ENCODE peak calls at places on chromosome 3, in nine cellular contexts. One of them, this sample, is unnamed.

GRCh38 chr3:54188176-54188791 is 65.9 kb downstream of the CACNA2D3 start:
- DNase-seq in MCF 10A: peak; percentile 82
- DNase-seq in OCI-LY7: peak; percentile 57
- DNase-seq in A549: peak; percentile 22
- DNase-seq in foreskin keratinocyte: peak; percentile 32
- DNase-seq in GM13977: peak; percentile 45
- DNase-seq in D721Med: no peak
- DNase-seq in epithelial cell of esophagus: peak; percentile 70
- DNase-seq in breast epithelium: no peak
- DNase-seq in this sample: no peak

GRCh38 chr3:57060089-57060829 is at the start of gene SPATA12:
- DNase-seq in MCF 10A: peak; percentile 97
- DNase-seq in OCI-LY7: no peak
- DNase-seq in A549: peak; percentile 98
- DNase-seq in foreskin keratinocyte: peak; percentile 96
- DNase-seq in GM13977: no peak
- DNase-seq in D721Med: no peak
- DNase-seq in epithelial cell of esophagus: peak; percentile 98
- DNase-seq in breast epithelium: peak; percentile 82
- DNase-seq in this sample: no peak

GRCh38 chr3:52983336-52983807 is 62.5 kb downstream of the SFMBT1 start:
- DNase-seq in MCF 10A: no peak
- DNase-seq in OCI-LY7: peak; percentile 78
- DNase-seq in A549: no peak
- DNase-seq in foreskin keratinocyte: no peak
- DNase-seq in GM13977: peak; percentile 58
- DNase-seq in D721Med: no peak
- DNase-seq in epithelial cell of esophagus: no peak
- DNase-seq in breast epithelium: no peak
- DNase-seq in this sample: no peak

GRCh38 chr3:30098206-30098605 is 508.2 kb upstream of the TGFBR2 start:
- DNase-seq in MCF 10A: no peak
- DNase-seq in OCI-LY7: no peak
- DNase-seq in A549: no peak
- DNase-seq in foreskin keratinocyte: no peak
- DNase-seq in GM13977: no peak
- DNase-seq in D721Med: no peak
- DNase-seq in epithelial cell of esophagus: peak; percentile 32
- DNase-seq in breast epithelium: no peak
- DNase-seq in this sample: no peak

GRCh38 chr3:161600185-161600584 is 103.6 kb downstream of the OTOL1 start:
- DNase-seq in MCF 10A: peak; percentile 39
- DNase-seq in OCI-LY7: no peak
- DNase-seq in A549: no peak
- DNase-seq in foreskin keratinocyte: no peak
- DNase-seq in GM13977: no peak
- DNase-seq in D721Med: no peak
- DNase-seq in epithelial cell of esophagus: peak; percentile 1
- DNase-seq in breast epithelium: no peak
- DNase-seq in this sample: no peak

GRCh38 chr3:71397046-71397445 is 186.5 kb downstream of the FOXP1 start:
- DNase-seq in MCF 10A: peak; percentile 59
- DNase-seq in OCI-LY7: peak; percentile 42
- DNase-seq in A549: peak; percentile 31
- DNase-seq in foreskin keratinocyte: no peak
- DNase-seq in GM13977: no peak
- DNase-seq in D721Med: no peak
- DNase-seq in epithelial cell of esophagus: peak; percentile 46
- DNase-seq in breast epithelium: no peak
- DNase-seq in this sample: no peak

GRCh38 chr3:160879859-160880258 is 123.8 kb downstream of the PPM1L start:
- DNase-seq in MCF 10A: no peak
- DNase-seq in OCI-LY7: no peak
- DNase-seq in A549: no peak
- DNase-seq in foreskin keratinocyte: no peak
- DNase-seq in GM13977: no peak
- DNase-seq in D721Med: no peak
- DNase-seq in epithelial cell of esophagus: no peak
- DNase-seq in breast epithelium: no peak
- DNase-seq in this sample: no peak

GRCh38 chr3:170997966-170998913 is 28.3 kb downstream of the SLC2A2 start:
- DNase-seq in MCF 10A: no peak
- DNase-seq in OCI-LY7: no peak
- DNase-seq in A549: no peak
- DNase-seq in foreskin keratinocyte: peak; percentile 26
- DNase-seq in GM13977: no peak
- DNase-seq in D721Med: no peak
- DNase-seq in epithelial cell of esophagus: no peak
- DNase-seq in breast epithelium: no peak
- DNase-seq in this sample: no peak

GRCh38 chr3:114839476-114839875 is 307.6 kb downstream of the ZBTB20 start:
- DNase-seq in MCF 10A: peak; percentile 4
- DNase-seq in OCI-LY7: no peak
- DNase-seq in A549: no peak
- DNase-seq in foreskin keratinocyte: no peak
- DNase-seq in GM13977: no peak
- DNase-seq in D721Med: no peak
- DNase-seq in epithelial cell of esophagus: no peak
- DNase-seq in breast epithelium: no peak
- DNase-seq in this sample: no peak

GRCh38 chr3:98022978-98023820 is 11.9 kb downstream of the GABRR3 start:
- DNase-seq in MCF 10A: peak; percentile 82
- DNase-seq in OCI-LY7: peak; percentile 70
- DNase-seq in A549: peak; percentile 43
- DNase-seq in foreskin keratinocyte: peak; percentile 53
- DNase-seq in GM13977: peak; percentile 22
- DNase-seq in D721Med: no peak
- DNase-seq in epithelial cell of esophagus: peak; percentile 80
- DNase-seq in breast epithelium: peak; percentile 75
- DNase-seq in this sample: peak; percentile 79

GRCh38 chr3:144403040-144403457 is 431.4 kb downstream of the DIPK2A start:
- DNase-seq in MCF 10A: no peak
- DNase-seq in OCI-LY7: no peak
- DNase-seq in A549: no peak
- DNase-seq in foreskin keratinocyte: peak; percentile 65
- DNase-seq in GM13977: no peak
- DNase-seq in D721Med: no peak
- DNase-seq in epithelial cell of esophagus: peak; percentile 36
- DNase-seq in breast epithelium: no peak
- DNase-seq in this sample: no peak

GRCh38 chr3:110968076-110968475 is 103.5 kb upstream of the NECTIN3 start:
- DNase-seq in MCF 10A: no peak
- DNase-seq in OCI-LY7: no peak
- DNase-seq in A549: no peak
- DNase-seq in foreskin keratinocyte: no peak
- DNase-seq in GM13977: no peak
- DNase-seq in D721Med: no peak
- DNase-seq in epithelial cell of esophagus: no peak
- DNase-seq in breast epithelium: no peak
- DNase-seq in this sample: no peak

GRCh38 chr3:187027531-187027936 is 97.2 kb downstream of the ST6GAL1 start:
- DNase-seq in MCF 10A: no peak
- DNase-seq in OCI-LY7: peak; percentile 57
- DNase-seq in A549: no peak
- DNase-seq in foreskin keratinocyte: no peak
- DNase-seq in GM13977: no peak
- DNase-seq in D721Med: no peak
- DNase-seq in epithelial cell of esophagus: no peak
- DNase-seq in breast epithelium: no peak
- DNase-seq in this sample: no peak

GRCh38 chr3:158777171-158777873 is 24.5 kb upstream of the MFSD1 start:
- DNase-seq in MCF 10A: no peak
- DNase-seq in OCI-LY7: no peak
- DNase-seq in A549: no peak
- DNase-seq in foreskin keratinocyte: no peak
- DNase-seq in GM13977: no peak
- DNase-seq in D721Med: no peak
- DNase-seq in epithelial cell of esophagus: no peak
- DNase-seq in breast epithelium: no peak
- DNase-seq in this sample: no peak

GRCh38 chr3:150303776-150304175 is 104.3 kb upstream of the TSC22D2 start:
- DNase-seq in MCF 10A: peak; percentile 39
- DNase-seq in OCI-LY7: peak; percentile 3
- DNase-seq in A549: peak; percentile 25
- DNase-seq in foreskin keratinocyte: no peak
- DNase-seq in GM13977: no peak
- DNase-seq in D721Med: no peak
- DNase-seq in epithelial cell of esophagus: no peak
- DNase-seq in breast epithelium: no peak
- DNase-seq in this sample: no peak
- TF ChIP-seq CTCF in MCF 10A: peak; percentile 23
- TF ChIP-seq CTCF in OCI-LY7: peak; percentile 60
- TF ChIP-seq CTCF in A549: peak; percentile 57
- TF ChIP-seq CTCF in foreskin keratinocyte: peak; percentile 62
- TF ChIP-seq CTCF in GM13977: peak; percentile 24
- TF ChIP-seq CTCF in D721Med: no peak
- TF ChIP-seq CTCF in epithelial cell of esophagus: peak; percentile 31
- TF ChIP-seq CTCF in breast epithelium: no peak
- TF ChIP-seq CTCF in this sample: no peak

GRCh38 chr3:46075816-46076215 is 48.5 kb upstream of the XCR1 start:
- DNase-seq in MCF 10A: no peak
- DNase-seq in OCI-LY7: no peak
- DNase-seq in A549: no peak
- DNase-seq in foreskin keratinocyte: no peak
- DNase-seq in GM13977: no peak
- DNase-seq in D721Med: no peak
- DNase-seq in epithelial cell of esophagus: no peak
- DNase-seq in breast epithelium: no peak
- DNase-seq in this sample: no peak

GRCh38 chr3:46078712-46079400 is 51.6 kb upstream of the XCR1 start:
- DNase-seq in MCF 10A: peak; percentile 96
- DNase-seq in OCI-LY7: peak; percentile 92
- DNase-seq in A549: peak; percentile 60
- DNase-seq in foreskin keratinocyte: peak; percentile 81
- DNase-seq in GM13977: peak; percentile 67
- DNase-seq in D721Med: peak; percentile 29
- DNase-seq in epithelial cell of esophagus: peak; percentile 94
- DNase-seq in breast epithelium: peak; percentile 87
- DNase-seq in this sample: peak; percentile 48

GRCh38 chr3:46080124-46080991 is 53.1 kb upstream of the XCR1 start:
- DNase-seq in MCF 10A: no peak
- DNase-seq in OCI-LY7: no peak
- DNase-seq in A549: no peak
- DNase-seq in foreskin keratinocyte: peak; percentile 56
- DNase-seq in GM13977: no peak
- DNase-seq in D721Med: no peak
- DNase-seq in epithelial cell of esophagus: peak; percentile 62
- DNase-seq in breast epithelium: no peak
- DNase-seq in this sample: no peak

GRCh38 chr3:46071222-46071621 is 43.9 kb upstream of the XCR1 start:
- DNase-seq in MCF 10A: no peak
- DNase-seq in OCI-LY7: no peak
- DNase-seq in A549: no peak
- DNase-seq in foreskin keratinocyte: no peak
- DNase-seq in GM13977: no peak
- DNase-seq in D721Med: no peak
- DNase-seq in epithelial cell of esophagus: no peak
- DNase-seq in breast epithelium: no peak
- DNase-seq in this sample: no peak

GRCh38 chr3:46076606-46077005 is 49.3 kb upstream of the XCR1 start:
- DNase-seq in MCF 10A: peak; percentile 30
- DNase-seq in OCI-LY7: no peak
- DNase-seq in A549: no peak
- DNase-seq in foreskin keratinocyte: no peak
- DNase-seq in GM13977: no peak
- DNase-seq in D721Med: no peak
- DNase-seq in epithelial cell of esophagus: no peak
- DNase-seq in breast epithelium: no peak
- DNase-seq in this sample: no peak
- TF ChIP-seq CTCF in MCF 10A: peak; percentile 13
- TF ChIP-seq CTCF in OCI-LY7: no peak
- TF ChIP-seq CTCF in A549: no peak
- TF ChIP-seq CTCF in foreskin keratinocyte: peak; percentile 45
- TF ChIP-seq CTCF in GM13977: peak; percentile 46
- TF ChIP-seq CTCF in D721Med: peak; percentile 18
- TF ChIP-seq CTCF in epithelial cell of esophagus: peak; percentile 19
- TF ChIP-seq CTCF in breast epithelium: no peak
- TF ChIP-seq CTCF in this sample: no peak

DNA sequence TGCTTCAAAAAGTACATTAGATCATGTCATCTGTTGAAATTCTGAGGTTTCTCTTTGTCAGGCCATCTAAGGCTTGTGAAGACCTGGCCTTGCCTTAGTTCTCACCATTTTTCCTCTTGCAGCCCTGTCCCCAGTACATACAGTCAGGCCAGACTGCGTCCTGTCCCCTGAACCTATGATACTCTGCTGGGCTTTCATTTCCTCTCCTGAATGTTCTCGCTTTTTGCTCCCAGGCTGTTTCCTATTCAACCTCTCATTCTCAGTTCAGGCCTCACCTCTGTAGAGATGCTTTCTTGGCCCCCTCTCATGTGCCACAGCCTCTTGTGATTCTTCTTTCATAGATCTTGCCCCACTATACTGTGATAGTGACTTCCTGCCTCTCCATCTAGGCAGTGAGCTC is 648.8 kb upstream of the KCNMB2 start:
- DNase-seq in MCF 10A: no peak
- DNase-seq in OCI-LY7: no peak
- DNase-seq in A549: no peak
- DNase-seq in foreskin keratinocyte: no peak
- DNase-seq in GM13977: no peak
- DNase-seq in D721Med: no peak
- DNase-seq in epithelial cell of esophagus: no peak
- DNase-seq in breast epithelium: no peak
- DNase-seq in this sample: no peak
- TF ChIP-seq CTCF in MCF 10A: no peak
- TF ChIP-seq CTCF in OCI-LY7: no peak
- TF ChIP-seq CTCF in A549: no peak
- TF ChIP-seq CTCF in foreskin keratinocyte: no peak
- TF ChIP-seq CTCF in GM13977: no peak
- TF ChIP-seq CTCF in D721Med: no peak
- TF ChIP-seq CTCF in epithelial cell of esophagus: no peak
- TF ChIP-seq CTCF in breast epithelium: no peak
- TF ChIP-seq CTCF in this sample: no peak

GRCh38 chr3:46894256-46894655 is 16.7 kb downstream of the PTH1R start:
- DNase-seq in MCF 10A: no peak
- DNase-seq in OCI-LY7: no peak
- DNase-seq in A549: no peak
- DNase-seq in foreskin keratinocyte: no peak
- DNase-seq in GM13977: no peak
- DNase-seq in D721Med: no peak
- DNase-seq in epithelial cell of esophagus: no peak
- DNase-seq in breast epithelium: no peak
- DNase-seq in this sample: no peak

GRCh38 chr3:46893763-46894162 is 16.2 kb downstream of the PTH1R start:
- DNase-seq in MCF 10A: no peak
- DNase-seq in OCI-LY7: no peak
- DNase-seq in A549: no peak
- DNase-seq in foreskin keratinocyte: no peak
- DNase-seq in GM13977: no peak
- DNase-seq in D721Med: no peak
- DNase-seq in epithelial cell of esophagus: no peak
- DNase-seq in breast epithelium: no peak
- DNase-seq in this sample: no peak

GRCh38 chr3:46893146-46893748 is 15.7 kb downstream of the PTH1R start:
- DNase-seq in MCF 10A: no peak
- DNase-seq in OCI-LY7: no peak
- DNase-seq in A549: no peak
- DNase-seq in foreskin keratinocyte: no peak
- DNase-seq in GM13977: no peak
- DNase-seq in D721Med: no peak
- DNase-seq in epithelial cell of esophagus: no peak
- DNase-seq in breast epithelium: no peak
- DNase-seq in this sample: no peak

GRCh38 chr3:46891132-46891531 is 13.6 kb downstream of the PTH1R start:
- DNase-seq in MCF 10A: no peak
- DNase-seq in OCI-LY7: no peak
- DNase-seq in A549: no peak
- DNase-seq in foreskin keratinocyte: no peak
- DNase-seq in GM13977: no peak
- DNase-seq in D721Med: no peak
- DNase-seq in epithelial cell of esophagus: no peak
- DNase-seq in breast epithelium: no peak
- DNase-seq in this sample: no peak

GRCh38 chr3:46892285-46893145 is 15.0 kb downstream of the PTH1R start:
- DNase-seq in MCF 10A: peak; percentile 31
- DNase-seq in OCI-LY7: no peak
- DNase-seq in A549: peak; percentile 76
- DNase-seq in foreskin keratinocyte: peak; percentile 10
- DNase-seq in GM13977: peak; percentile 57
- DNase-seq in D721Med: no peak
- DNase-seq in epithelial cell of esophagus: peak; percentile 46
- DNase-seq in breast epithelium: peak; percentile 37
- DNase-seq in this sample: no peak
- TF ChIP-seq CTCF in MCF 10A: no peak
- TF ChIP-seq CTCF in OCI-LY7: no peak
- TF ChIP-seq CTCF in A549: no peak
- TF ChIP-seq CTCF in foreskin keratinocyte: no peak
- TF ChIP-seq CTCF in GM13977: no peak
- TF ChIP-seq CTCF in D721Med: no peak
- TF ChIP-seq CTCF in epithelial cell of esophagus: no peak
- TF ChIP-seq CTCF in breast epithelium: no peak
- TF ChIP-seq CTCF in this sample: no peak